ENCODE peak calls at places on chromosomes 16 and 17, in nine cellular contexts. Y is skeletal muscle cell; E is heart right ventricle; W is stimulated activated CD4-positive, alpha-beta T cell treated with anti-CD3 and anti-CD28 coated beads, Interleukin-12 subunit alpha, Interleukin-12 subunit beta, amount 100 ng/mL, for 4 hours; I is stimulated activated CD8-positive, alpha-beta memory T cell treated with anti-CD3 and anti-CD28 coated beads, Interleukin-15, amount 100 ng/mL, for 24 hours; S is Daoy; V is heart left ventricle; M is PC-3; A is non-pigmented ciliary epithelial cell. Q is an unnamed sample.

GRCh38 chr17:56593741-56594527 is 435 bp downstream of the NOG start:
- DNase-seq in E (peak), Y (no peak), M (peak), W (peak), V (peak), A (no peak), S (peak), I (no peak), Q (no peak)

GRCh38 chr16:83200005-83200779 is 573.4 kb downstream of the CDH13 start:
- DNase-seq in I (no peak), W (no peak), V (no peak), E (peak), M (peak), Y (no peak), A (no peak), S (peak), Q (no peak)

GRCh38 chr16:87391324-87391949 is 699 bp upstream of the MAP1LC3B start:
- DNase-seq in M (no peak), V (peak), W (no peak), E (peak), Y (no peak), S (peak), A (no peak), I (peak), Q (no peak)

GRCh38 chr16:20073203-20074088 is at the start of gene GPR139:
- DNase-seq in A (no peak), W (no peak), I (no peak), E (no peak), S (peak), Y (no peak), M (no peak), V (no peak), Q (no peak)

GRCh38 chr17:45405250-45406086 is 27.2 kb downstream of the ARHGAP27 start:
- DNase-seq in Y (no peak), S (peak), I (no peak), E (no peak), A (no peak), W (no peak), M (no peak), V (no peak), Q (no peak)

GRCh38 chr17:15436399-15437369 is 30.7 kb downstream of the CDRT4 start:
- DNase-seq in Y (no peak), V (peak), I (no peak), E (peak), W (no peak), S (peak), A (no peak), M (peak), Q (peak)

GRCh38 chr16:87457051-87457611 is 35.7 kb downstream of the ZCCHC14 start:
- DNase-seq in W (no peak), A (no peak), S (peak), E (no peak), I (no peak), V (no peak), M (peak), Y (no peak), Q (peak)

GRCh38 chr16:83579431-83579830 is 228.3 kb upstream of the HSBP1 start:
- DNase-seq in E (no peak), V (no peak), Y (no peak), S (no peak), A (no peak), M (no peak), W (no peak), I (no peak), Q (no peak)

GRCh38 chr17:28509784-28510183 is 3.6 kb downstream of the FOXN1 start:
- DNase-seq in Y (no peak), V (no peak), E (no peak), S (no peak), M (no peak), I (no peak), A (no peak), W (no peak), Q (no peak)

Q was measured in RKO.